ENCODE peak calls at places on chromosomes 16 and 17, in nine cellular contexts. D is A549, O is HCT116, Q is WTC11, I is SK-N-SH, A is HepG2, P is endothelial cell of umbilical vein, W is K562, M is GM12878. Y is an unnamed sample.

GRCh38 chr16:83728518-83728917 is 79.3 kb upstream of the HSBP1 start:
- DNase-seq in D (no peak), O (no peak), Q (no peak), I (no peak), A (no peak), P (no peak), W (no peak), M (no peak), Y (peak)

GRCh38 chr17:27559996-27560481 is 70.9 kb upstream of the LGALS9 start:
- DNase-seq in D (peak), O (no peak), Q (no peak), I (peak), A (no peak), P (peak), W (no peak), M (no peak), Y (no peak)

GRCh38 chr17:38571833-38572274 is 33.9 kb downstream of the SRCIN1 start:
- DNase-seq in D (no peak), O (no peak), Q (no peak), I (peak), A (no peak), P (no peak), W (no peak), M (no peak), Y (peak)

GRCh38 chr17:72687941-72688340 is 404.5 kb downstream of the SLC39A11 start:
- DNase-seq in D (no peak), O (no peak), Q (no peak), I (no peak), A (no peak), P (no peak), W (no peak), M (no peak), Y (no peak)

GRCh38 chr17:56973520-56973919 is 4.4 kb upstream of the SCPEP1 start:
- DNase-seq in D (no peak), O (no peak), Q (no peak), I (no peak), A (no peak), P (no peak), W (no peak), M (no peak), Y (no peak)

GRCh38 chr17:67200727-67201301 is 44.2 kb downstream of the HELZ start:
- DNase-seq in D (peak), O (peak), Q (no peak), I (peak), A (peak), P (no peak), W (peak), M (no peak), Y (peak)

GRCh38 chr17:1110844-1111598 is 68.8 kb downstream of the ABR start:
- DNase-seq in D (peak), O (peak), Q (no peak), I (peak), A (peak), P (peak), W (no peak), M (no peak), Y (peak)

GRCh38 chr16:680625-680945 is 375 bp downstream of the STUB1 start:
- DNase-seq in D (no peak), O (no peak), Q (no peak), I (no peak), A (no peak), P (no peak), W (no peak), M (no peak), Y (no peak)

GRCh38 chr17:35998018-35998545 is 3.3 kb downstream of the CCL15 start:
- DNase-seq in D (no peak), O (no peak), Q (no peak), I (no peak), A (no peak), P (no peak), W (no peak), M (no peak), Y (no peak)

GRCh38 chr17:70552230-70552981 is 383.1 kb downstream of the KCNJ2 start:
- DNase-seq in D (peak), O (peak), Q (no peak), I (peak), A (peak), P (peak), W (peak), M (peak), Y (peak)

GRCh38 chr16:2001035-2001434 is 8.6 kb downstream of the ZNF598 start:
- DNase-seq in D (no peak), O (no peak), Q (no peak), I (no peak), A (no peak), P (no peak), W (no peak), M (no peak), Y (no peak)

GRCh38 chr17:66123163-66123562 is 68.8 kb downstream of the CEP112 start:
- DNase-seq in D (no peak), O (peak), Q (no peak), I (no peak), A (no peak), P (no peak), W (no peak), M (no peak), Y (no peak)

GRCh38 chr16:48158296-48158695 is 2.5 kb upstream of the ABCC12 start:
- DNase-seq in D (peak), O (peak), Q (no peak), I (no peak), A (peak), P (no peak), W (no peak), M (peak), Y (peak)

GRCh38 chr17:80694085-80694991 is 149.7 kb downstream of the RPTOR start:
- DNase-seq in D (no peak), O (no peak), Q (no peak), I (no peak), A (no peak), P (no peak), W (no peak), M (no peak), Y (no peak)

GRCh38 chr17:81912441-81913309 is 1.5 kb upstream of the PCYT2 start:
- DNase-seq in D (no peak), O (peak), Q (no peak), I (no peak), A (no peak), P (no peak), W (peak), M (no peak), Y (no peak)

GRCh38 chr16:81815429-81815766 is 36.3 kb downstream of the PLCG2 start:
- DNase-seq in D (no peak), O (no peak), Q (no peak), I (no peak), A (no peak), P (no peak), W (no peak), M (peak), Y (no peak)

GRCh38 chr17:29698019-29698777 is 75.5 kb upstream of the CORO6 start:
- DNase-seq in D (no peak), O (no peak), Q (no peak), I (no peak), A (no peak), P (no peak), W (no peak), M (no peak), Y (no peak)

GRCh38 chr16:60206511-60206910 is 1472.4 kb upstream of the GOT2 start:
- DNase-seq in D (no peak), O (no peak), Q (no peak), I (no peak), A (no peak), P (no peak), W (no peak), M (no peak), Y (no peak)

GRCh38 chr16:67397812-67398545 is 4.7 kb upstream of the TPPP3 start:
- DNase-seq in D (no peak), O (no peak), Q (no peak), I (no peak), A (no peak), P (no peak), W (no peak), M (no peak), Y (no peak)

GRCh38 chr17:34300652-34301390 is 15.3 kb downstream of the CCL11 start:
- DNase-seq in D (no peak), O (no peak), Q (no peak), I (no peak), A (no peak), P (peak), W (no peak), M (no peak), Y (peak)

GRCh38 chr17:59616253-59616920 is 3.3 kb upstream of the CLTC start:
- DNase-seq in D (no peak), O (no peak), Q (no peak), I (no peak), A (no peak), P (no peak), W (peak), M (no peak), Y (no peak)

GRCh38 chr17:78677303-78678219 is 100.4 kb upstream of the DNAH17 start:
- DNase-seq in D (peak), O (no peak), Q (no peak), I (no peak), A (peak), P (no peak), W (no peak), M (no peak), Y (peak)

GRCh38 chr17:70320642-70321345 is 151.5 kb downstream of the KCNJ2 start:
- DNase-seq in D (no peak), O (no peak), Q (no peak), I (peak), A (no peak), P (no peak), W (no peak), M (no peak), Y (no peak)

GRCh38 chr16:57146735-57147134 is 39.1 kb downstream of the PSME3IP1 start:
- DNase-seq in D (peak), O (no peak), Q (peak), I (peak), A (peak), P (no peak), W (peak), M (no peak), Y (peak)

GRCh38 chr16:50407351-50407750 is 38.6 kb upstream of the BRD7 start:
- DNase-seq in D (no peak), O (no peak), Q (peak), I (no peak), A (no peak), P (no peak), W (no peak), M (no peak), Y (no peak)

GRCh38 chr17:74780443-74781238 is 4.5 kb upstream of the NAT9 start:
- DNase-seq in D (peak), O (peak), Q (peak), I (peak), A (peak), P (no peak), W (peak), M (no peak), Y (peak)

GRCh38 chr17:77070888-77071279 is 69.9 kb upstream of the SEC14L1 start:
- DNase-seq in D (no peak), O (no peak), Q (no peak), I (no peak), A (no peak), P (no peak), W (peak), M (no peak), Y (no peak)

GRCh38 chr17:77071925-77072490 is 68.8 kb upstream of the SEC14L1 start:
- DNase-seq in D (no peak), O (no peak), Q (no peak), I (no peak), A (no peak), P (no peak), W (no peak), M (no peak), Y (no peak)

GRCh38 chr17:77072670-77073069 is 68.1 kb upstream of the SEC14L1 start:
- DNase-seq in D (no peak), O (no peak), Q (no peak), I (no peak), A (no peak), P (no peak), W (peak), M (no peak), Y (no peak)

GRCh38 chr17:77074681-77075080 is 66.1 kb upstream of the SEC14L1 start:
- DNase-seq in D (no peak), O (no peak), Q (no peak), I (no peak), A (no peak), P (no peak), W (no peak), M (no peak), Y (no peak)

DNA sequence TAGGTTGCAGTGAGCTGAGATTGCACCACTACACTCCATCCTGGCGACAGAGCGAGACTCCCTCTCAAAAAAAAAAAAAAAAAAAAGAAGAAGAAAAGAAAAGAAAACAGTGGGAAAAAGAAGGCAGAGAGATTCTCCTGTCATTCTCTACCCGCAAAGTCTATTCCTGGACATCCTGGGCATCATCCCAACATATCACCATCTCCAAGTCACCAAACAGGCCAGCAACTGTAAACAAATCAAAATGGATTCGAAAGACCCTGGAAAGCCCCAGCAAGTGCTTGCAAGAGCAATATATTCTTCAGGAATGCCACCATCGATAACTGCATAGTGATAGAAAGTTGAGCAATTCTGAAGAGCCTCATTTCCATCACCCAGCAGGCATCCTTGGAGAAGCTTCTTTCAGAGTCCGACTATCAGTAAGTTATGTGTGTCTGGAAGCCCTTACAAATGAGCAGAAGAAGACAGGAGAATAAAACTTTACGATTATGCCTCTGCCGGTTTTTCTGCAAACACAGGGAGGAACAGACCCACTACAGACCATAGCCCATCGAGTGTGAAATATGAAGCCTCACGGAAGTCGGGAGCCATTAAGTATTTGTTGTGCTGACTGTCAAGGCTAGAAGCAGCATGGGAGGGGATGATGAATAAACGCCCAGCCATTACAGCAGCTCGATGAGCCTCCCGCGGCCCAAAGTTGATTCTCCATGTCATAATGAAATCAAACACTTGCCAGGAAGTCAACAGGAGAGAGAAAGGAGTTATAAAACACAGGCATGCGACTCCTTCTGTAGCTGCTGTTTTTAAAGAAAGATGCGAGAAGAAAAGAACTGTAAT is 64.5 kb upstream of the SEC14L1 start:
- DNase-seq in D (no peak), O (no peak), Q (no peak), I (no peak), A (no peak), P (no peak), W (no peak), M (no peak), Y (no peak)
- TF ChIP-seq MAX in D (no peak), O (no peak), Q (no peak), I (no peak), A (no peak), P (no peak), W (no peak), M (no peak), Y (no peak)

DNA sequence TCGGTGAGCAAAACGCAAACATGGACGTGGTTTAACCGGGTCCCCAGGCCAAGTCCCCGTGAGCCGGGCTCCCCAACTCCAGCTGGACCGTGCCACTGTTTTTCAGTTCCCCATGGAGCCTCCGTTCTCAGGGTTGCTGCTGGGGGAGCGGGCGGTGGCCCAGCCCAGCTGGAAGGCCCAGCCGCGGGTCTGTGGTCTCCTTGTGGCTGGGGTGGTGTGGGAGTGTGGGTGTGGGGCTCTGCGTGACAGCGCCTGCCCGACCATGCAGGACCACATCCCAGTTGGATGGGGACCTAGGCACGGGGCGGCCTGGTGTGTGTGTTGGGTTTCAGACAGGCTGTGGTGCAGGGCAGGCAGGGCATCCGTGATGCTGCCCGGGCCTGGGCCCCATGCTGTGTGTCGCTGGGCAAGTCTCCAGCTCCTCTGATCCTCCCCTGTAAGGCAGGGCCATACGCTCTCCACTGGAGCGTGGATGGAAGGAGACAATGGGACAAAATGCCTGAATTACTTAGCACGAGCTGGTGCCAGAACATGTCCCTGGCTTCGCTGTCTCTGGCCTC is 40.3 kb downstream of the COX4I1 start:
- DNase-seq in D (no peak), O (no peak), Q (no peak), I (no peak), A (no peak), P (no peak), W (no peak), M (no peak), Y (peak)
- TF ChIP-seq MAX in D (no peak), O (no peak), Q (no peak), I (no peak), A (no peak), P (no peak), W (no peak), M (no peak), Y (no peak)

GRCh38 chr17:5370411-5370810 is 49.1 kb downstream of the NUP88 start:
- DNase-seq in D (no peak), O (no peak), Q (no peak), I (no peak), A (no peak), P (no peak), W (no peak), M (no peak), Y (no peak)

GRCh38 chr17:5378566-5379207 is 40.8 kb downstream of the NUP88 start:
- DNase-seq in D (no peak), O (no peak), Q (no peak), I (no peak), A (no peak), P (no peak), W (no peak), M (no peak), Y (no peak)

GRCh38 chr17:5373112-5373511 is 46.4 kb downstream of the NUP88 start:
- DNase-seq in D (no peak), O (no peak), Q (no peak), I (no peak), A (no peak), P (no peak), W (no peak), M (peak), Y (no peak)
- TF ChIP-seq MAX in D (no peak), O (no peak), Q (no peak), I (no peak), A (no peak), P (no peak), W (no peak), M (no peak), Y (no peak)

DNA sequence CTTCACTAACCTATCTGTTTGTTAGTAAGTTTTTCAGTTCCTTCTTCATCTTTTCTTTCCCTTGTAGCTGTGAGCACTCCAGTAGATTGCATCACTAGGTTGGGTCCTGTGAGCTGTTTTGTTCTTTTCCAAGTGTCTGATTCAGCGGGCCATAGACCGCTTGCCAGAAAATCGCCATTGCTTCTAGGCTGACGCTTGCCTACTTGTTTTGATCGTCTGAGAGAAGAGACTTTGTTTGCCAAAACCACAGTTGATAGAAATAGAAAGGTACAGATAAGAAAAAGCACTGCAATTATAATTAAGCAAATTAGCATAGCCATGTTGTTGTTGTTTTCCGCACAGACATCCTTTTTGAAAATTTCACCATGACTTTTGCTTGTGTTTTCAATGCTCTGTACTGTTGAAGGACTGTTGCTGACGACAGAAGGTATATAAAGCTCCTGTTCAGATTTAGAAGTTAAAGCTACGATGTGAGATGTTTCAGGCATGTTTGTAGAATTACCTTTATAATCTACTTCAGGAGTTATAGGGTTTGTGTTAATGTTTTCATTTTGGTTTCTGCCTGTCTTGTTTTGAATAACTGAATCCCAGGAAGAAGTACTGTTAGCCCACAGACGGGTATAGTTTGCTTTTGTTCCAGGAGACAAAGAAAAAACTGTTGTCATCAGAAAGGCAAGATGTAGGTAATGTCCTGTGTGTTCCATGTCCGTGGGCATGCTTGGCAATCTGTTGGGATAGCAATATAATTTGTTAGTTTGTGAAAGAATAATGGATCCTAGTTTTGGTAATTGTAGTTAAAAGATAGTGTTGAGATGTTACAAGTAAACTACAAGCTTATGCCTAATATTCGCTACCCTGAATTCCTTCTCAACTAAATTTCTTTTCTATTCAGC is 2.9 kb downstream of the EVI2A start:
- DNase-seq in D (no peak), O (no peak), Q (no peak), I (no peak), A (no peak), P (peak), W (no peak), M (peak), Y (peak)
- TF ChIP-seq MAX in D (no peak), O (no peak), Q (no peak), I (no peak), A (no peak), P (no peak), W (no peak), M (no peak), Y (no peak)

GRCh38 chr16:69762843-69763556 is 868 bp downstream of the WWP2 start:
- DNase-seq in D (peak), O (no peak), Q (no peak), I (no peak), A (peak), P (peak), W (peak), M (no peak), Y (peak)
- TF ChIP-seq MAX in D (no peak), O (no peak), Q (no peak), I (no peak), A (no peak), P (no peak), W (no peak), M (no peak), Y (peak)

GRCh38 chr17:49646391-49647255 is 31.3 kb downstream of the SPOP start:
- DNase-seq in D (peak), O (peak), Q (no peak), I (no peak), A (peak), P (peak), W (no peak), M (peak), Y (no peak)
- TF ChIP-seq MAX in D (no peak), O (no peak), Q (no peak), I (no peak), A (no peak), P (no peak), W (no peak), M (no peak), Y (no peak)

Y was measured in NB4.